ENCODE peak calls at places on chromosome 3, in five cellular contexts. J is testis, Y is Peyer's patch, P is transverse colon, R is HFFc6. D is an unnamed sample.

GRCh38 chr3:196518999-196519737 is 4.0 kb upstream of the SMCO1 start:
- DNase-seq in R (peak; percentile 45), P (peak; percentile 60), Y (peak; percentile 35), J (peak; percentile 77), D (peak; percentile 55)

GRCh38 chr3:78668302-78668701 is 1099.5 kb downstream of the ROBO1 start:
- DNase-seq in R (no peak), J (no peak), P (no peak), Y (no peak), D (no peak)

GRCh38 chr3:188685789-188686188 is 486.0 kb upstream of the TPRG1 start:
- DNase-seq in Y (no peak), R (no peak), J (no peak), P (no peak), D (no peak)

GRCh38 chr3:1092771-1093170 is at the start of gene CNTN6:
- DNase-seq in R (no peak), J (no peak), P (no peak), Y (no peak), D (no peak)

GRCh38 chr3:46677096-46677702 is 16.3 kb downstream of the ALS2CL start:
- DNase-seq in Y (no peak), P (no peak), J (no peak), R (no peak), D (no peak)

GRCh38 chr3:52039426-52039825 is 16.9 kb downstream of the DUSP7 start:
- DNase-seq in Y (no peak), J (no peak), P (no peak), R (no peak), D (no peak)

GRCh38 chr3:158735296-158736033 is 3.2 kb upstream of the RARRES1 start:
- DNase-seq in P (no peak), Y (no peak), J (no peak), R (no peak), D (no peak)

GRCh38 chr3:177452487-177452886 is 255.2 kb upstream of the TBL1XR1 start:
- DNase-seq in R (peak; percentile 77), P (no peak), J (no peak), Y (no peak), D (no peak)

GRCh38 chr3:128701342-128702212 is 24.4 kb upstream of the RAB7A start:
- DNase-seq in P (no peak), R (no peak), J (no peak), Y (no peak), D (no peak)

GRCh38 chr3:37991109-37991508 is 523 bp downstream of the VILL start:
- DNase-seq in J (no peak), Y (no peak), P (no peak), R (no peak), D (no peak)
- TF ChIP-seq CTCF in J (no peak), Y (no peak), P (no peak), R (no peak), D (no peak)

GRCh38 chr3:16828815-16829214 is 55.9 kb upstream of the PLCL2 start:
- DNase-seq in P (peak; percentile 65), Y (peak; percentile 56), R (peak; percentile 80), J (peak; percentile 19), D (peak; percentile 22)
- TF ChIP-seq CTCF in P (peak; percentile 57), Y (peak; percentile 55), R (peak; percentile 85), J (no peak), D (peak; percentile 27)

DNA sequence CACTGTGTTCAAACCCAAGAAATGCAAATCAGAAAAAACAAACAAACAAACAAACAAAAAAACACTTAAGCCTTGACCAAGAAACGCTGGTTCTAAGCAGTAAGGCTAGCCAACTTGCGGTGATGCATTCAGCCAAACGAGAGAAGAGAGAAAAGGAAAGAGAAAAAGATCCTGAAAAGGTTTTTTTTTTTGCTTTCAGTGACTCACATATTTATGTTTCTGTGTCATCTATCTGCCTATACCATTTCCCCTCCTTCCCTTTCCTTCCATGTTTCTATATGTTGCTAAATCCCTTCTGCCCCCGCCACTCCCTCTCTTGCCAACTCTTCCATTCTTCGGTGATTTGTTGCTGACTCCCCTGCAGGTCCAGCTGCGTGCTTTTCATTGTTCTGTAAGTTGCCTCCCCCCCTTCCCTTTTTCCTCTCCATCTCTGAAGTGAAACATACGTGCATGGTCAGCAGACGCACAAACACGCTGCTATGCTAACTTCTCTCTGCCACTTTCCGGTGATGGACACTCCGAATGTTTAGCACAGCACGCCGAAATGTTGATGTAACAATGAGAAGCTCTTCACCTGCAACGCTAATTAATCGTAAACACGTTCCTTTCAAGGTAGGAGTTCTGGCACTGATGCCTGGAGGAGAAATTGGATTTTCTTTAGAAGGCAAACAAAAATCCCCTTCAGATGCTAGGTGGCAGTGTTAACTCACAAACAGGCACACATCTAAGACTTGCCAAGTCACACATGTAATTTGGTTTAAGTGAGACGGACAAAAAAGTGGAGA is 154.5 kb downstream of the TUSC7 start:
- DNase-seq in J (peak; percentile 27), P (no peak), R (no peak), Y (no peak), D (no peak)
- TF ChIP-seq CTCF in J (no peak), P (no peak), R (no peak), Y (no peak), D (no peak)

DNA sequence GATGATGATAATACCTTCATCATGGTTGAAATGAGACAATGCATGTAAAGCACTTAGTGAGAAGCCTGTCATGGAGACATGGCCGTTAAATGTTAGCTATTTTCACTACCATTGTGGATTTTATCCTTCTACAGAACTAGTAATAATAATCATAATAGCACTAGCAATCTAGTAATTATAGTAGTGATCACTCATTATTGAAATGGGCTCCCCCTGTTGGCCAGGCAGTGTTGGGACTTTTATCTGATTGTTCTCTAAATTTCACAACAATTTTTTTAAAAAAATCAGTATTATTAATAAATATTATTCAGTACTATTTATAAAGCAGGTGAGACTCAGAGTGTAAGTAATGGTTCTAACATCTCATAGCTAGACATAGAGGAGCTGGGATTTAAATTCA is 396.3 kb downstream of the IL5RA start:
- DNase-seq in Y (no peak), P (no peak), R (no peak), J (peak; percentile 27), D (no peak)
- TF ChIP-seq CTCF in Y (peak; percentile 26), P (no peak), R (peak; percentile 41), J (no peak), D (no peak)

GRCh38 chr3:190339130-190339529 is 16.9 kb upstream of the CLDN1 start:
- DNase-seq in R (peak; percentile 50), P (no peak), J (no peak), Y (no peak), D (no peak)
- TF ChIP-seq CTCF in R (peak; percentile 69), P (no peak), J (no peak), Y (no peak), D (no peak)

GRCh38 chr3:54891540-54891897 is 36.3 kb downstream of the LRTM1 start:
- DNase-seq in P (peak; percentile 81), Y (peak; percentile 21), J (peak; percentile 93), R (peak; percentile 98), D (no peak)
- TF ChIP-seq CTCF in P (peak; percentile 65), Y (no peak), J (no peak), R (peak; percentile 76), D (no peak)

DNA sequence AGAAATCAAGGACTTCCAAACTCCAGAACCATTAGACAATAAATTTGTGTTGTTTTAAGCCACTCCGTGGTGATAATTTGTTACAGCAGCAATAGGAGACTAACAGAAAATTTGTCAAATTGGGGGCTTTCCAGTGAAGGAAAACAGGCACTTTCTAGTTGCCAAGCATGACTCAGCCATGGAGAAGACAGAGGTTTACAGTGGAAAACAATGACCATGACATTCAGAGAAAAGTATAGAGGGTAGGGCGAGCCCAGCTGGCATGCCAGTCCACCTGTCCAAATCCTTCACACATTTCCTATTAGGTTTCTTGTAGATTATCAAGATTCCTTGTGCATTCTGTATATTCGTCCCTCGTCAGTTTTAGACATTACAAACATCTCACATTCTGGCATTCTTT is 24.9 kb downstream of the SLCO2A1 start:
- DNase-seq in Y (no peak), P (no peak), R (no peak), J (no peak), D (no peak)
- TF ChIP-seq CTCF in Y (no peak), P (no peak), R (no peak), J (no peak), D (no peak)

D was measured in natural killer cell.